ENCODE peak calls at places on chromosomes 4 and X, in five cellular contexts. F is HCT116, G is adrenal gland, D is ovary, H is HepG2. W is an unnamed sample. For H3K4me1, the result is how much of the 10 kb centered on the place peaks cover.

GRCh38 chrX:3609800-3610199 is 103.6 kb downstream of the PRKX start:
- DNase-seq in F (no peak), H (no peak), D (no peak), G (no peak), W (no peak)

GRCh38 chrX:5086388-5086787 is 1142.3 kb downstream of the NLGN4X start:
- DNase-seq in H (no peak), D (no peak), G (no peak), F (no peak), W (no peak)

GRCh38 chrX:70166601-70167590 is 10.4 kb upstream of the DGAT2L6 start:
- DNase-seq in G (no peak), D (no peak), H (peak), F (peak), W (no peak)

GRCh38 chr4:147866532-147867271 is 134.8 kb downstream of the ARHGAP10 start:
- DNase-seq in H (peak), D (peak), G (peak), F (peak), W (peak)

GRCh38 chr4:40482985-40483647 is 146.5 kb downstream of the RBM47 start:
- DNase-seq in D (no peak), F (no peak), H (no peak), G (peak), W (no peak)

GRCh38 chr4:52995341-52996030 is 133.4 kb downstream of the RASL11B start:
- DNase-seq in G (no peak), F (no peak), D (no peak), H (no peak), W (no peak)

GRCh38 chr4:708631-708933 is 3.0 kb downstream of the PCGF3 start:
- DNase-seq in H (no peak), D (no peak), F (no peak), G (no peak), W (no peak)

GRCh38 chr4:112519689-112520597 is 4.0 kb upstream of the NEUROG2 start:
- DNase-seq in H (no peak), D (no peak), F (no peak), G (no peak), W (no peak)

GRCh38 chr4:76458829-76459228 is 23.8 kb downstream of the SHROOM3 start:
- DNase-seq in D (no peak), F (no peak), G (no peak), H (no peak), W (no peak)

GRCh38 chrX:49878834-49879655 is at the start of gene USP27X:
- DNase-seq in H (peak), D (peak), F (peak), G (peak), W (peak)

GRCh38 chr4:153916273-153916755 is 127.4 kb upstream of the SFRP2 start:
- DNase-seq in H (no peak), F (no peak), G (no peak), D (no peak), W (no peak)

GRCh38 chr4:101102114-101102752 is 245.1 kb downstream of the PPP3CA start:
- DNase-seq in F (no peak), D (peak), H (no peak), G (peak), W (peak)

GRCh38 chr4:134702374-134702773 is 500.8 kb upstream of the PABPC4L start:
- DNase-seq in D (no peak), H (no peak), G (no peak), F (no peak), W (no peak)

GRCh38 chrX:45769919-45770582 is 569.4 kb upstream of the DIPK2B start:
- DNase-seq in G (peak), H (peak), D (peak), F (no peak), W (peak)

GRCh38 chr4:181528570-181529184 is 714.5 kb upstream of the TENM3 start:
- DNase-seq in H (peak), D (no peak), G (peak), F (peak), W (peak)

GRCh38 chrX:107507744-107508117 is 58.3 kb downstream of the FRMPD3 start:
- DNase-seq in H (no peak), F (no peak), G (no peak), D (no peak), W (no peak)

GRCh38 chr4:76755756-76756155 is 142.2 kb downstream of the SOWAHB start:
- DNase-seq in H (no peak), G (no peak), F (no peak), D (no peak), W (no peak)

GRCh38 chr4:95165926-95166524 is 382.7 kb downstream of the UNC5C start:
- DNase-seq in H (peak), D (peak), G (peak), F (peak), W (no peak)

GRCh38 chr4:24181005-24181404 is 291.2 kb upstream of the PPARGC1A start:
- DNase-seq in F (no peak), D (no peak), G (no peak), H (no peak), W (no peak)

GRCh38 chr4:142411993-142412392 is 434.1 kb downstream of the INPP4B start:
- DNase-seq in H (no peak), F (no peak), G (no peak), D (no peak), W (no peak)

GRCh38 chrX:103687696-103688191 is 1.2 kb upstream of the MORF4L2 start:
- DNase-seq in H (peak), F (peak), D (peak), G (peak), W (peak)

GRCh38 chrX:126836195-126836594 is 16.7 kb downstream of the PRR32 start:
- DNase-seq in F (no peak), G (no peak), D (no peak), H (no peak), W (no peak)

GRCh38 chr4:100641326-100641725 is 123.5 kb upstream of the EMCN start:
- DNase-seq in D (no peak), H (no peak), F (no peak), G (no peak), W (no peak)

GRCh38 chrX:1468250-1468772 is 15.6 kb upstream of the ASMTL start:
- DNase-seq in G (peak), D (no peak), F (no peak), H (no peak), W (peak)

GRCh38 chr4:138243369-138243768 is 1.2 kb upstream of the SLC7A11 start:
- DNase-seq in F (peak), G (no peak), D (no peak), H (no peak), W (no peak)

GRCh38 chr4:40995850-40996249 is 218.5 kb downstream of the APBB2 start:
- DNase-seq in D (no peak), H (no peak), F (no peak), G (no peak), W (no peak)

GRCh38 chr4:40190880-40191815 is 5.7 kb upstream of the RHOH start:
- DNase-seq in D (no peak), H (peak), G (no peak), F (no peak), W (no peak)

GRCh38 chrX:129717902-129718301 is 20.9 kb upstream of the XPNPEP2 start:
- DNase-seq in H (no peak), G (peak), F (no peak), D (no peak), W (no peak)

GRCh38 chr4:62162606-62163005 is 962.5 kb downstream of the ADGRL3 start:
- DNase-seq in G (no peak), H (no peak), D (no peak), F (no peak), W (no peak)

GRCh38 chr4:13367691-13368090 is 116.4 kb downstream of the RAB28 start:
- DNase-seq in D (no peak), G (no peak), F (no peak), H (no peak), W (no peak)

GRCh38 chr4:130896920-130897319 is 1801.0 kb downstream of the C4orf33 start:
- DNase-seq in D (no peak), G (no peak), H (no peak), F (no peak), W (no peak)

GRCh38 chrX:130173190-130173895 is 1.6 kb downstream of the RAB33A start:
- DNase-seq in D (peak), H (no peak), F (no peak), G (peak), W (no peak)

GRCh38 chr4:37430718-37431416 is 186.3 kb downstream of the NWD2 start:
- DNase-seq in F (no peak), G (no peak), H (peak), D (no peak), W (no peak)

GRCh38 chr4:41873380-41874295 is 61.6 kb upstream of the TMEM33 start:
- DNase-seq in D (no peak), F (no peak), G (no peak), H (no peak), W (no peak)

GRCh38 chr4:69058410-69059059 is 37.7 kb upstream of the UGT2B7 start:
- DNase-seq in F (no peak), H (no peak), G (no peak), D (no peak), W (no peak)

GRCh38 chr4:1502976-1503375 is 96.7 kb upstream of the NKX1-1 start:
- DNase-seq in F (no peak), G (peak), H (no peak), D (no peak), W (no peak)

GRCh38 chr4:38071801-38072567 is 111.8 kb downstream of the PTTG2 start:
- DNase-seq in G (no peak), F (no peak), D (peak), H (peak), W (no peak)

GRCh38 chr4:58739275-58739674 is 1629.1 kb upstream of the IGFBP7 start:
- DNase-seq in G (no peak), D (no peak), H (no peak), F (no peak), W (no peak)

GRCh38 chr4:173281001-173281400 is 53.2 kb downstream of the HMGB2 start:
- DNase-seq in H (no peak), G (no peak), D (no peak), F (no peak), W (no peak)

GRCh38 chr4:173284463-173284862 is 49.7 kb downstream of the HMGB2 start:
- DNase-seq in F (no peak), G (no peak), H (no peak), D (no peak), W (no peak)

GRCh38 chr4:173277340-173277739 is 56.8 kb downstream of the HMGB2 start:
- DNase-seq in H (no peak), F (no peak), D (no peak), G (no peak), W (no peak)

GRCh38 chr4:173287486-173287885 is 46.7 kb downstream of the HMGB2 start:
- DNase-seq in D (no peak), G (no peak), F (no peak), H (no peak), W (no peak)

GRCh38 chr4:173281420-173282333 is 52.5 kb downstream of the HMGB2 start:
- DNase-seq in D (no peak), H (no peak), F (no peak), G (no peak), W (no peak)
- H3K4me3 ChIP-seq in D (no peak), H (no peak), F (no peak), G (no peak), W (no peak)

GRCh38 chr4:102824398-102824797 is 3.0 kb downstream of the UBE2D3 start:
- DNase-seq in D (no peak), G (no peak), F (no peak), H (no peak), W (no peak)

GRCh38 chr4:102825261-102826071 is 1.9 kb downstream of the UBE2D3 start:
- DNase-seq in H (peak), G (peak), D (peak), F (peak), W (no peak)

GRCh38 chr4:102826105-102826889 is 1.1 kb downstream of the UBE2D3 start:
- DNase-seq in D (no peak), H (no peak), G (no peak), F (no peak), W (no peak)

GRCh38 chr4:102823464-102823863 is 3.9 kb downstream of the UBE2D3 start:
- DNase-seq in H (no peak), F (no peak), G (no peak), D (no peak), W (no peak)

GRCh38 chr4:102823897-102824296 is 3.5 kb downstream of the UBE2D3 start:
- DNase-seq in F (no peak), G (no peak), D (no peak), H (no peak), W (no peak)
- H3K4me1 ChIP-seq in F (under half), G (half or more), D (under half), H (half or more), W (half or more)

GRCh38 chrX:154804957-154805695 is at the start of gene MPP1:
- DNase-seq in F (peak), G (peak), D (peak), H (no peak), W (peak)
- TF ChIP-seq POLR2A in F (no peak), G (peak), D (no peak), H (no peak), W (no peak)

DNA sequence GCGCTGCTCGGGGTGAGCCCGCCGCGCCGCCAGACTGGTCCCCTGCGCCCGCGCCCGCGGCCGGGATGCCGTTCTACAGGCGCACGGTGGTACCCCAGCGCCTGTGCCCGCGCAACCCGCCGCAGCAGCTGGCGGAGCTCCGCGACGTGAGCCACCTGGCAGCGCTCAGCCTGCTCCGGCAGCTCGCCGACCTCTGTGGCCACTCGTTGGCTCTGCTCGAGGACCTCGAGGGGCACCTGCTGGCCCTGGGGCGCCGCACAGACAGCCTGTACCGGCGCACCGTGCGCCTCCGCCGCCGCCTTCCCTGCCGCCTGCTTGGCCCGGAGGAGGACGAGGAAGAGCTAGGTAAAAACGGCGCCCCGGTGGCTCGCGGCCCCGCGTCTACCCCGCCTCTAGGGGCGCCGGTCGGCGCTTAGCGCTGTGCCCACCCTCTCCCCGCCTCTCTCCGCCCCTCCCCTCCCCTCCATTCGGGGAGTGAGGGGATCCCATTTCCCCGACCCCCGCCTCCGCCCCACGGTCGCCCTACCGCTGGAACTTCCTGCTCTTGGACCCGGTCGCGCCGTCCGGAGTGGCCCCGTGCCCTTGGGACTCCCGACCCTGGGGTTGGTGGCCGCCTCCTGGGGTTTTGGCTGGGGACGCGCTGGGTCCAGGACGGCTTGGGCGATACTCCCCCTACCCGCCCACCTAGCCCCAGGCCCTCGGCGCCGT is 532 bp downstream of the NHSL2 start:
- DNase-seq in H (no peak), F (no peak), D (peak), G (no peak), W (no peak)
- H3K4me3 ChIP-seq in H (no peak), F (no peak), D (peak), G (peak), W (peak)

DNA sequence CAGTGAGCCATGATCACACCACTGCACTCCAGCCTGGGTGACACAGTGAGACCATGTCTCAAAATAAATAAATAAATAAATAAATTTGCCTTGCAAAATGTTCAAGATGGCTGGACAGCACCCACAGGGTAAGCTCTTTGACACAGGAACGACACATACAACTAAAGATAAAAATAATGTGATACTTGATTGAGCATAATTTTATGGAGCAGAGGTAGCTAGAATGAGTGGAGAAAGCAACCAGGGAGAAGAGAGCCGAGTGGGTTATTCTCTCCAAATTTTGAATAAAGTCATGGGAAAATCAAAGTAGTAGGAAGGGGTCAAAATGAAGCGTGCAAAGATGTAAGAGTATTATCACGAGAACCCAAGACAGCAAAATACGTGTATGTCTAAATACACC is 121.5 kb downstream of the IRF2 start:
- DNase-seq in H (no peak), G (no peak), F (no peak), D (no peak), W (no peak)
- H3K4me1 ChIP-seq in H (half or more), G (under half), F (under half), D (under half), W (under half)